ENCODE peak calls at places on chromosome 1, in four cellular contexts. One of them, this sample, is unnamed.

GRCh38 chr1:55694297-55694696 is 479.1 kb upstream of the USP24 start:
- DNase-seq in BE2C: peak
- DNase-seq in fibroblast of pulmonary artery: no peak
- DNase-seq in Calu3: no peak
- DNase-seq in this sample: no peak

GRCh38 chr1:100387209-100387608 is 34.9 kb downstream of the CDC14A start:
- DNase-seq in BE2C: no peak
- DNase-seq in fibroblast of pulmonary artery: peak
- DNase-seq in Calu3: no peak
- DNase-seq in this sample: no peak

GRCh38 chr1:157955269-157955668 is 38.2 kb upstream of the KIRREL1 start:
- DNase-seq in BE2C: no peak
- DNase-seq in fibroblast of pulmonary artery: no peak
- DNase-seq in Calu3: no peak
- DNase-seq in this sample: no peak

GRCh38 chr1:35505911-35506798 is 51.0 kb downstream of the KIAA0319L start:
- DNase-seq in BE2C: peak
- DNase-seq in fibroblast of pulmonary artery: peak
- DNase-seq in Calu3: peak
- DNase-seq in this sample: no peak

GRCh38 chr1:159790237-159790917 is 9.6 kb downstream of the DUSP23 start:
- DNase-seq in BE2C: peak
- DNase-seq in fibroblast of pulmonary artery: peak
- DNase-seq in Calu3: peak
- DNase-seq in this sample: peak

GRCh38 chr1:110433803-110434202 is 17.1 kb upstream of the PROK1 start:
- DNase-seq in BE2C: peak
- DNase-seq in fibroblast of pulmonary artery: peak
- DNase-seq in Calu3: peak
- DNase-seq in this sample: peak

GRCh38 chr1:218079820-218080219 is 205.3 kb upstream of the RRP15 start:
- DNase-seq in BE2C: no peak
- DNase-seq in fibroblast of pulmonary artery: no peak
- DNase-seq in Calu3: no peak
- DNase-seq in this sample: no peak

GRCh38 chr1:155607708-155608107 is 2.3 kb upstream of the MSTO1 start:
- DNase-seq in BE2C: no peak
- DNase-seq in fibroblast of pulmonary artery: no peak
- DNase-seq in Calu3: peak
- DNase-seq in this sample: no peak

GRCh38 chr1:212754193-212754592 is 37.4 kb downstream of the NSL1 start:
- DNase-seq in BE2C: no peak
- DNase-seq in fibroblast of pulmonary artery: no peak
- DNase-seq in Calu3: no peak
- DNase-seq in this sample: no peak

GRCh38 chr1:228145050-228145343 is 4.7 kb upstream of the GJC2 start:
- DNase-seq in BE2C: peak
- DNase-seq in fibroblast of pulmonary artery: no peak
- DNase-seq in Calu3: no peak
- DNase-seq in this sample: no peak

GRCh38 chr1:69648486-69648885 is 80.8 kb downstream of the LRRC7 start:
- DNase-seq in BE2C: no peak
- DNase-seq in fibroblast of pulmonary artery: peak
- DNase-seq in Calu3: no peak
- DNase-seq in this sample: no peak

GRCh38 chr1:207875532-207875931 is 35.4 kb downstream of the CD34 start:
- DNase-seq in BE2C: no peak
- DNase-seq in fibroblast of pulmonary artery: no peak
- DNase-seq in Calu3: no peak
- DNase-seq in this sample: no peak

GRCh38 chr1:207872655-207873054 is 38.3 kb downstream of the CD34 start:
- DNase-seq in BE2C: no peak
- DNase-seq in fibroblast of pulmonary artery: no peak
- DNase-seq in Calu3: no peak
- DNase-seq in this sample: no peak

GRCh38 chr1:207878939-207879338 is 32.0 kb downstream of the CD34 start:
- DNase-seq in BE2C: no peak
- DNase-seq in fibroblast of pulmonary artery: no peak
- DNase-seq in Calu3: no peak
- DNase-seq in this sample: no peak

GRCh38 chr1:207873055-207873890 is 37.7 kb downstream of the CD34 start:
- DNase-seq in BE2C: peak
- DNase-seq in fibroblast of pulmonary artery: no peak
- DNase-seq in Calu3: no peak
- DNase-seq in this sample: no peak

DNA sequence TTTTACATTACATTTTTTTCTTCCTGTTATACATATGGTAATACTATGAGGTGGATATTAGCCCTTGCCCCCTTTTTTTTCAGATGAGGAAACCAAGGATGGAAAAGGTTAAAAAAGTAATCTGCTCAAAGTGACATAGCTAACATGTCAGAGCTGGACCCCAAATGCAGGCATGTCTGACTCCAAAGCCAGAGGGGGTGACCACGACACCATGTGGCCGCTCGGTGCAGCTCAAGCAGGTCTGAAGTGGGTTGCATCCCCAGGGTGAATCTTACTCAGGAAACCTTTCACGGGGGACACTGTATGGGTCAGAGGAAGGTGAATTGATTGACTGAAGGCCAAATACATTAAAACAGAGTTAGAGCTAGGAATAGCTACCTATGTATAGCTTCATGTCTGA is 34.8 kb downstream of the CD34 start:
- DNase-seq in BE2C: no peak
- DNase-seq in fibroblast of pulmonary artery: no peak
- DNase-seq in Calu3: no peak
- DNase-seq in this sample: no peak
- TF ChIP-seq CTCF in BE2C: peak
- TF ChIP-seq CTCF in fibroblast of pulmonary artery: peak
- TF ChIP-seq CTCF in Calu3: no peak
- TF ChIP-seq CTCF in this sample: no peak

DNA sequence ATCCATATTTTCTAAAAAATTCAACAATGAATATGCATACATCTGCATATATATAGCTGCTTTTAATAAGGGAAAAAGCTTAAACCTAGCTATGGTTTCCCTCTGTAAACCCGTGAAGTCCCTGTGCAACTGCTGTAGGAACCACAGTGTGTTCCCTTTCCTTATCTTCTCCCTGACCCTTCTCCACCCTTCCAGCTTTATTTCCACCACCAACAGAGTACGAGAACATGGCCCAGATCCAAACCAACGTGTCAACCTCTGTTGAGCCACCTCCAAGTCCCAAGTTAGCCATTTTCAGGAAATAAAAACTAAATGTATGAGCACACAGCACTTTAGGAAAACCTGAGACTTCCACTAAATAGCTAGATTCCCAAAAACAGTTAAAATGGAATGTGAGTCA is 20.3 kb downstream of the SUSD4 start:
- DNase-seq in BE2C: no peak
- DNase-seq in fibroblast of pulmonary artery: no peak
- DNase-seq in Calu3: no peak
- DNase-seq in this sample: no peak
- TF ChIP-seq CTCF in BE2C: no peak
- TF ChIP-seq CTCF in fibroblast of pulmonary artery: no peak
- TF ChIP-seq CTCF in Calu3: no peak
- TF ChIP-seq CTCF in this sample: no peak

DNA sequence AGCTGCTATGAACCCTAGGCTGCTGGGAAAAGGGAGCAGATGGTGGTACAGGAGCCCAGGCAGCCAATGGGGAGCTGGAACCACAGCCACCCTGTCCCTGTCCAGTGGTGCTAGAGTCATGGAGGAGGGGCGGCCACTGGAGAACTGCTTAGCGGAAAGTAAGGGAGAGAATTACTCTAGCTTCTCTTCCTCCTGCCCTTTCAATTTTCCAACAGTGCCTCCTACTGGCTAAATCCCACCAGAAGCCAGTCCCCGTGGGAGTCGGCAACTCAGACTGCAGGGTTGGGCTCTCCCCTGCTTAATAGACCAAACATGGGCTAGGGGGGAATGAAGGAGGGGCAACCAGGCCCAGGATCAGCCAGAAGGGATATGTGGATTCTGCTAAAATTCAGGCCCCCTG is 154.5 kb downstream of the ACTL8 start:
- DNase-seq in BE2C: peak
- DNase-seq in fibroblast of pulmonary artery: peak
- DNase-seq in Calu3: no peak
- DNase-seq in this sample: peak
- TF ChIP-seq CTCF in BE2C: peak
- TF ChIP-seq CTCF in fibroblast of pulmonary artery: peak
- TF ChIP-seq CTCF in Calu3: no peak
- TF ChIP-seq CTCF in this sample: peak

GRCh38 chr1:112387807-112388206 is 8.2 kb upstream of the CTTNBP2NL start:
- DNase-seq in BE2C: no peak
- DNase-seq in fibroblast of pulmonary artery: no peak
- DNase-seq in Calu3: no peak
- DNase-seq in this sample: no peak
- TF ChIP-seq CTCF in BE2C: no peak
- TF ChIP-seq CTCF in fibroblast of pulmonary artery: no peak
- TF ChIP-seq CTCF in Calu3: no peak
- TF ChIP-seq CTCF in this sample: no peak

DNA sequence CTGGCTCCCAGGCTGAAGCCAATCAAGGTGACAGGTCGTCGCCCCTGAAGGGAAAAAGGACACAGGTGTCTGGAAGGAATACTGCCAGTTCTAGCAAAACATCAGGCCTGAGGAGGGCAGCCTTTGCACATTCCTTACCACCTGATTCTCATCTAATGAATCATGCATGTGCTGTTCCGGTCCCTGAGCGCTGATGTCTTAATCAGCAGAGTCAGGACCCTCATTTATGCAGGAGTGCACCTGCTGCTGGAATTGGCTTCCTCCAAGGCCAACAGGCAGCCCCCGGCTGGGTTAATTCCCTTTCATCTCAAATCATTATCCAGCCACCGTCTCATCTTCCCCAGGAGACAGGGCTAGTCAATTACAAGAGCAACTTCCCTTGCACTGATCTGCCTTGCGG is 62.3 kb downstream of the TMCO4 start:
- DNase-seq in BE2C: no peak
- DNase-seq in fibroblast of pulmonary artery: peak
- DNase-seq in Calu3: peak
- DNase-seq in this sample: no peak
- TF ChIP-seq CTCF in BE2C: no peak
- TF ChIP-seq CTCF in fibroblast of pulmonary artery: peak
- TF ChIP-seq CTCF in Calu3: no peak
- TF ChIP-seq CTCF in this sample: no peak

DNA sequence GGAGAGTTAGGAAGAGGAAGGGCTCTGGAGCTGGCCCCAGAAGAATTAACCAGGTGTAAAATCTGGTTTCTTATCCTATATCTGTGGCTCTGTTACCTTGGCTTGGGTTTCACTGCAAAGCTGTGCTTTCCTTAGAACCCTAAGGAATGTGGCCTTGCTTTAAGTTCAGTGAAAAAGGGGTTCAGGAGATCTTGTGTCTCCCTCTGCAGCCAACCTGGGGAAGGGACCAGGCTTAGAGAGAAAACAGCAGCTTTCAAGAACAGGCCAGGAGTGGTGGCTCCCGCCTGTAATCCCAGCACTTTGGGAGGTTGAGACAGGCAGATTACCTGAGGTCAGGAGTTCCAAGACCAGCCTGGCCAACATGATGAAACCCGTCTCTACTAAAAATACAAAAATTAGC is 16.1 kb upstream of the MYCL start:
- DNase-seq in BE2C: no peak
- DNase-seq in fibroblast of pulmonary artery: no peak
- DNase-seq in Calu3: no peak
- DNase-seq in this sample: no peak
- TF ChIP-seq CTCF in BE2C: no peak
- TF ChIP-seq CTCF in fibroblast of pulmonary artery: no peak
- TF ChIP-seq CTCF in Calu3: no peak
- TF ChIP-seq CTCF in this sample: no peak

GRCh38 chr1:196779093-196779492 is 4.5 kb downstream of the CFHR3 start:
- DNase-seq in BE2C: no peak
- DNase-seq in fibroblast of pulmonary artery: no peak
- DNase-seq in Calu3: no peak
- DNase-seq in this sample: no peak
- TF ChIP-seq CTCF in BE2C: no peak
- TF ChIP-seq CTCF in fibroblast of pulmonary artery: no peak
- TF ChIP-seq CTCF in Calu3: no peak
- TF ChIP-seq CTCF in this sample: peak

GRCh38 chr1:36843027-36843426 is 191.3 kb downstream of the GRIK3 start:
- DNase-seq in BE2C: no peak
- DNase-seq in fibroblast of pulmonary artery: no peak
- DNase-seq in Calu3: no peak
- DNase-seq in this sample: no peak
- TF ChIP-seq CTCF in BE2C: no peak
- TF ChIP-seq CTCF in fibroblast of pulmonary artery: no peak
- TF ChIP-seq CTCF in Calu3: no peak
- TF ChIP-seq CTCF in this sample: no peak

GRCh38 chr1:30724175-30724574 is 790 bp upstream of the MATN1 start:
- DNase-seq in BE2C: no peak
- DNase-seq in fibroblast of pulmonary artery: no peak
- DNase-seq in Calu3: no peak
- DNase-seq in this sample: no peak
- TF ChIP-seq CTCF in BE2C: peak
- TF ChIP-seq CTCF in fibroblast of pulmonary artery: peak
- TF ChIP-seq CTCF in Calu3: peak
- TF ChIP-seq CTCF in this sample: no peak

DNA sequence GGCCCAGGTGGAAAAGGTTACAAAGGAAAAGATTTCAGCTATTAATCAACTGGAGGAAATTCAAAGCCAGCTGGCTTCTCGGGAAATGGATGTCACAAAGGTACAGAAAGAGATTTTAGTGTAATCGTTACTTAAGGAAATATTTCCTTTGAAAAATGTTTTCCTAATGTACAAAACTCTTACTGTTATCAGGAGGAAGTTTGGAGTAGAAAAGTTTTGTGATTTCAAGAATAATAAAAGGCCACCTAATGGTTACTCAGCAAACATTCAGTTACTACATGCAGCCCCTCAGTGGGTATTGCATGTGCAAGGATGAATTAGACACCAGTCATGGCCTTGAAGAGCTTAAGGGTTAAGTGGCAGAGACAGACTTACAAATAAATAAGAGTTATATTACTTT is 85.2 kb downstream of the SDCCAG8 start:
- DNase-seq in BE2C: no peak
- DNase-seq in fibroblast of pulmonary artery: peak
- DNase-seq in Calu3: no peak
- DNase-seq in this sample: no peak
- TF ChIP-seq CTCF in BE2C: no peak
- TF ChIP-seq CTCF in fibroblast of pulmonary artery: no peak
- TF ChIP-seq CTCF in Calu3: no peak
- TF ChIP-seq CTCF in this sample: no peak

This sample was measured in endothelial cell.